ENCODE peak calls at places on chromosomes 13 and 19, in six cellular contexts. U is uterus, G is esophagus squamous epithelium, C is transverse colon, Z is suprapubic skin, O is heart left ventricle. B is an unnamed sample.

GRCh38 chr19:584240-585001 is 5.3 kb upstream of the HCN2 start:
- DNase-seq in U (no peak), G (no peak), C (peak), Z (no peak), O (no peak), B (peak)

GRCh38 chr19:31390721-31391120 is 41.5 kb upstream of the TSHZ3 start:
- DNase-seq in U (no peak), G (no peak), C (no peak), Z (no peak), O (no peak), B (no peak)

GRCh38 chr13:82116422-82116989 is 1765.8 kb downstream of the SLITRK1 start:
- DNase-seq in U (no peak), G (no peak), C (no peak), Z (no peak), O (no peak), B (no peak)

GRCh38 chr19:32037998-32038732 is 307.2 kb upstream of the ZNF507 start:
- DNase-seq in U (peak), G (no peak), C (no peak), Z (no peak), O (no peak), B (no peak)

GRCh38 chr13:92769064-92769463 is 457.5 kb upstream of the GPC6 start:
- DNase-seq in U (no peak), G (no peak), C (no peak), Z (no peak), O (no peak), B (no peak)

GRCh38 chr13:33087091-33087490 is 70.9 kb downstream of the KL start:
- DNase-seq in U (no peak), G (no peak), C (no peak), Z (no peak), O (no peak), B (no peak)

GRCh38 chr13:27967203-27967735 is 1.8 kb downstream of the CDX2 start:
- DNase-seq in U (no peak), G (no peak), C (no peak), Z (no peak), O (no peak), B (no peak)

GRCh38 chr13:26707122-26708006 is 53.2 kb downstream of the GPR12 start:
- DNase-seq in U (no peak), G (no peak), C (no peak), Z (no peak), O (no peak), B (peak)

GRCh38 chr13:62837895-62838294 is 1422.2 kb upstream of the PCDH20 start:
- DNase-seq in U (no peak), G (no peak), C (no peak), Z (no peak), O (no peak), B (no peak)

GRCh38 chr13:52882803-52883202 is 34.4 kb upstream of the PCDH8 start:
- DNase-seq in U (no peak), G (no peak), C (no peak), Z (no peak), O (no peak), B (no peak)

GRCh38 chr13:108728370-108728769 is 99.0 kb downstream of the MYO16 start:
- DNase-seq in U (no peak), G (no peak), C (no peak), Z (no peak), O (no peak), B (no peak)

GRCh38 chr19:54478677-54479266 is 5.7 kb upstream of the CDC42EP5 start:
- DNase-seq in U (no peak), G (no peak), C (no peak), Z (no peak), O (no peak), B (no peak)

GRCh38 chr13:107835339-107836018 is 379.9 kb downstream of the LIG4 start:
- DNase-seq in U (no peak), G (no peak), C (no peak), Z (no peak), O (no peak), B (no peak)

GRCh38 chr13:57629821-57630235 is 1.7 kb upstream of the PCDH17 start:
- DNase-seq in U (peak), G (no peak), C (peak), Z (peak), O (peak), B (peak)

GRCh38 chr19:17576758-17577532 is 21.5 kb downstream of the COLGALT1 start:
- DNase-seq in U (peak), G (no peak), C (peak), Z (peak), O (no peak), B (no peak)

GRCh38 chr13:95643814-95644598 is 500 bp downstream of the DZIP1 start:
- DNase-seq in U (peak), G (no peak), C (no peak), Z (no peak), O (peak), B (no peak)

GRCh38 chr13:109145631-109146030 is 516.2 kb downstream of the MYO16 start:
- DNase-seq in U (peak), G (no peak), C (peak), Z (no peak), O (peak), B (peak)

GRCh38 chr13:102487330-102487729 is 85.5 kb upstream of the FGF14 start:
- DNase-seq in U (no peak), G (no peak), C (no peak), Z (no peak), O (no peak), B (no peak)

GRCh38 chr13:113118328-113119021 is 4.1 kb upstream of the F10 start:
- DNase-seq in U (no peak), G (no peak), C (no peak), Z (peak), O (no peak), B (peak)

GRCh38 chr13:104769520-104769919 is 1703.3 kb upstream of the SLC10A2 start:
- DNase-seq in U (no peak), G (no peak), C (no peak), Z (no peak), O (no peak), B (no peak)
- TF ChIP-seq POLR2A in U (no peak), G (no peak), C (no peak), Z (no peak), O (no peak), B (no peak)

DNA sequence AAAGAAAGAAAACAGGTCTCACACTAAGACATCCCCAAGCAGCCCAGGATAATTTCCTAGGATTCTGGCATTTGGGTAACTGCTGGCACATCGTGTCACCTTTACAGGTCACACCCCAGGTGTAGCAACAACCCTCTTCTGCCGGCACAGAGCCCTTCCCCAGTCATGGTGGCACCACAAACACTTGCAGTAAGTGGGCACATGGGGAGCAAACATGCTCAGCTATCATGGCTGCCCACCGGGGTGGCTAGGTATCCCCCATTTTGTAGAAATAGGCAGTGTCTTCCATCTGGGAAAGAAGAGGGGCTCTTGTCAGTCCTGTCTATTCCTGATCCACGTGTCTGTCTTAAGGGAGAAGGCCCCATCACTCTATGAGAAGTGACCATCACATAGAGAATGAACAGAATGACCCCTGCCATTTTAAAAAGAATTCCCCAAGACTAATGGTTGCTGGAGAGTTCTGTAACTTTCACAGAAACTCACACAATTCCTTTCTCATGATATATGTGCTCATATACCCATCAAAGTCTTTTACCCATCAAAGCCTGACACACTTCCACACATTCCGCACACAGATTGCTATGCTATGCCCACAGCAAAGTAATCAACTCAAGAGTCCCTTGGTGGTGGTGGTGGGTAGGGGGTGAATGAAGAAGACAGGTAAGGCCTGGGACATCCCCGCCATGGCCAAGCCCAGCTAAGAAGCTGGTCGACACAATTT is 33.3 kb downstream of the BRD4 start:
- DNase-seq in U (no peak), G (no peak), C (no peak), Z (no peak), O (no peak), B (no peak)
- H3K27ac ChIP-seq in U (no peak), G (peak), C (peak), Z (peak), O (peak), B (peak)

GRCh38 chr19:33193864-33194362 is at the start of gene LRP3:
- DNase-seq in U (no peak), G (no peak), C (peak), Z (no peak), O (peak), B (peak)
- TF ChIP-seq POLR2A in U (no peak), G (no peak), C (no peak), Z (no peak), O (no peak), B (no peak)

GRCh38 chr19:39401549-39402416 is 4.9 kb upstream of the ZFP36 start:
- DNase-seq in U (peak), G (no peak), C (peak), Z (no peak), O (no peak), B (peak)

GRCh38 chr19:39398297-39398864 is 7.2 kb downstream of the MED29 start:
- DNase-seq in U (peak), G (no peak), C (peak), Z (peak), O (peak), B (peak)

GRCh38 chr19:39397360-39398296 is 6.5 kb downstream of the MED29 start:
- DNase-seq in U (peak), G (no peak), C (peak), Z (peak), O (peak), B (peak)

GRCh38 chr19:39400997-39401548 is 5.6 kb upstream of the ZFP36 start:
- DNase-seq in U (no peak), G (no peak), C (no peak), Z (no peak), O (no peak), B (peak)

GRCh38 chr19:39399684-39400465 is 6.8 kb upstream of the ZFP36 start:
- DNase-seq in U (no peak), G (no peak), C (no peak), Z (no peak), O (no peak), B (no peak)
- H3K27ac ChIP-seq in U (no peak), G (peak), C (peak), Z (peak), O (peak), B (peak)

GRCh38 chr19:35560677-35561076 is 2.8 kb downstream of the ATP4A start:
- DNase-seq in U (no peak), G (no peak), C (no peak), Z (no peak), O (no peak), B (no peak)
- TF ChIP-seq POLR2A in U (no peak), G (no peak), C (no peak), Z (no peak), O (no peak), B (no peak)

GRCh38 chr19:2500157-2500556 is 24.2 kb downstream of the GADD45B start:
- DNase-seq in U (no peak), G (no peak), C (no peak), Z (no peak), O (no peak), B (no peak)

GRCh38 chr19:2500861-2501260 is 24.9 kb downstream of the GADD45B start:
- DNase-seq in U (peak), G (no peak), C (peak), Z (no peak), O (no peak), B (no peak)

GRCh38 chr19:2507109-2507508 is 31.2 kb downstream of the GADD45B start:
- DNase-seq in U (no peak), G (no peak), C (peak), Z (no peak), O (no peak), B (no peak)

GRCh38 chr19:2509096-2509495 is 33.2 kb downstream of the GADD45B start:
- DNase-seq in U (no peak), G (no peak), C (no peak), Z (no peak), O (no peak), B (no peak)

DNA sequence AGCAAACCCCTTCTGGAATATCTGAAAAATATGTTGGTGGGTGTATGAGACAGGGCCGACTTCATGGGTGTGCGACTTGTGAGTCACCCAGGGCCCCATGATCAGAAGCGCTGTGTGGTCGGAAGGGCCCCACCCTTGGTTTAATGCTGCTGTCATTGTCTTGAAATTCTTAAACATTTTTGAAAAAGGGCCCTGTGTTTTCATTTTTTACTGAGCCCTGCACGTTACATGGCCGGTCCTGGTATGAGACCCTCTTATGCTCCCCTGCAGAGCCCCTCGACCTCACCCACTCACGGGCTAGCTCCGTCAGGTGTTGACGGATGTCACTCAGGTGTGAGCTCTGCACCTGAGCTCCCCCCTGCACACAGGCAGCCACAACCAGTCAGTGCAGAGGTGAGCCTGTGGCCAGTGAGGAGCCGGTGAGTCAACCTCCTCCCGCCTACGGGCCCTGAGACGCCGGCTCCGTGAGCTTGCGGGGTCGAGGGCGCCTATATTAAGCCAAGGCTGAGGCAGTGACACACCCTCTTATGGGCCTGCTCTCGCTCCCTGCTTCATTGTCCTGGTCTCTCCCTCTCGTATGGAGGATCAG is 27.7 kb downstream of the GADD45B start:
- DNase-seq in U (no peak), G (no peak), C (no peak), Z (no peak), O (no peak), B (no peak)
- H3K27ac ChIP-seq in U (no peak), G (peak), C (no peak), Z (peak), O (peak), B (no peak)

GRCh38 chr19:5665781-5666513 is 14.4 kb downstream of the MICOS13 start:
- DNase-seq in U (no peak), G (no peak), C (no peak), Z (no peak), O (no peak), B (no peak)

GRCh38 chr19:5666921-5667610 is 13.2 kb downstream of the MICOS13 start:
- DNase-seq in U (no peak), G (no peak), C (no peak), Z (no peak), O (no peak), B (no peak)

GRCh38 chr19:5667751-5668271 is 12.5 kb downstream of the MICOS13 start:
- DNase-seq in U (no peak), G (no peak), C (no peak), Z (no peak), O (no peak), B (no peak)

GRCh38 chr19:5671600-5671999 is 8.7 kb downstream of the MICOS13 start:
- DNase-seq in U (no peak), G (no peak), C (no peak), Z (no peak), O (no peak), B (no peak)

DNA sequence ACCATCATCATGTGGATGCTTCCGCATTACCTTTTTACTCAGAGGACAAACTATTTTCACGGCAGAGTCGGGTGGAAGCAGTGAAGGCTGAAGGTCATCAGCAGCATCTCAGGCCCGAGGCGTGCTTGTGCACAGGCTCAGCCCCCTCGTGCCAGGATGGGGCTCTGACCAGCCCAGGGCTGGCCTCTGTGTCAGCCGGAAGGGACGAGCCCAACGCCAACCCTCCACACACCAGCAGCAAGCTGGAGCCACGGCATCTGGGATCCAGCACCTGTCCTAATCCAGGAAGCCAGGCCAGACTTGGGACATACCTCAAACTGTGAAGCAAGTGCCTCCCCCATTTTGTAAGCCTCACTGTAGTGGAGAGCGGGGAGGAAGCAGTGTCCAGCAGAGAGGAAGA is 11.1 kb downstream of the MICOS13 start:
- DNase-seq in U (no peak), G (no peak), C (no peak), Z (no peak), O (no peak), B (no peak)
- TF ChIP-seq POLR2A in U (no peak), G (no peak), C (no peak), Z (no peak), O (no peak), B (no peak)

GRCh38 chr19:5631511-5632240 is 8.8 kb downstream of the SAFB start:
- DNase-seq in U (peak), G (no peak), C (no peak), Z (no peak), O (no peak), B (no peak)

GRCh38 chr19:5627395-5627904 is 4.6 kb downstream of the SAFB start:
- DNase-seq in U (peak), G (no peak), C (peak), Z (no peak), O (peak), B (peak)

GRCh38 chr19:5628919-5629481 is 6.1 kb downstream of the SAFB start:
- DNase-seq in U (no peak), G (no peak), C (no peak), Z (no peak), O (no peak), B (peak)

GRCh38 chr19:5625641-5626040 is 2.8 kb downstream of the SAFB start:
- DNase-seq in U (no peak), G (no peak), C (no peak), Z (no peak), O (no peak), B (no peak)

GRCh38 chr19:5628470-5628869 is 5.6 kb downstream of the SAFB start:
- DNase-seq in U (no peak), G (no peak), C (no peak), Z (no peak), O (no peak), B (no peak)
- H3K27ac ChIP-seq in U (no peak), G (no peak), C (peak), Z (no peak), O (peak), B (peak)

GRCh38 chr19:41862445-41862986 is 2.5 kb downstream of the RPS19 start:
- DNase-seq in U (no peak), G (no peak), C (no peak), Z (no peak), O (no peak), B (no peak)
- TF ChIP-seq POLR2A in U (no peak), G (no peak), C (no peak), Z (no peak), O (no peak), B (no peak)

GRCh38 chr19:3474614-3475013 is 5.7 kb downstream of the SMIM24 start:
- DNase-seq in U (no peak), G (no peak), C (no peak), Z (no peak), O (no peak), B (no peak)
- H3K27ac ChIP-seq in U (no peak), G (no peak), C (no peak), Z (no peak), O (no peak), B (no peak)